ENCODE peak calls at places on chromosomes 4 and X, in ten cellular contexts. One of them, this sample, is unnamed.

GRCh38 chr4:89110541-89110985 is 770 bp upstream of the TIGD2 start:
- DNase-seq in D341Med: no peak
- DNase-seq in CD8-positive, alpha-beta T cell: no peak
- DNase-seq in K562: peak
- DNase-seq in neural crest cell: no peak
- DNase-seq in HTR-8/SVneo: no peak
- DNase-seq in lower lobe of right lung: no peak
- DNase-seq in pancreas: peak
- DNase-seq in activated CD8-positive, alpha-beta memory T cell treated with anti-CD3 and anti-CD28 coated beads for 1 hour: no peak
- DNase-seq in smooth muscle cell of the brain vasculature: no peak
- DNase-seq in this sample: no peak

GRCh38 chr4:40934671-40935070 is 184.9 kb downstream of the NSUN7 start:
- DNase-seq in smooth muscle cell of the brain vasculature: no peak
- DNase-seq in activated CD8-positive, alpha-beta memory T cell treated with anti-CD3 and anti-CD28 coated beads for 1 hour: no peak
- DNase-seq in neural crest cell: no peak
- DNase-seq in pancreas: no peak
- DNase-seq in HTR-8/SVneo: no peak
- DNase-seq in lower lobe of right lung: no peak
- DNase-seq in K562: no peak
- DNase-seq in D341Med: no peak
- DNase-seq in CD8-positive, alpha-beta T cell: no peak
- DNase-seq in this sample: no peak

GRCh38 chr4:118398226-118399090 is 45.7 kb upstream of the PRSS12 start:
- DNase-seq in K562: no peak
- DNase-seq in smooth muscle cell of the brain vasculature: no peak
- DNase-seq in HTR-8/SVneo: no peak
- DNase-seq in activated CD8-positive, alpha-beta memory T cell treated with anti-CD3 and anti-CD28 coated beads for 1 hour: no peak
- DNase-seq in CD8-positive, alpha-beta T cell: no peak
- DNase-seq in lower lobe of right lung: no peak
- DNase-seq in pancreas: no peak
- DNase-seq in D341Med: no peak
- DNase-seq in neural crest cell: no peak
- DNase-seq in this sample: no peak

GRCh38 chrX:150446995-150447394 is 83.9 kb downstream of the MAMLD1 start:
- DNase-seq in neural crest cell: no peak
- DNase-seq in HTR-8/SVneo: no peak
- DNase-seq in CD8-positive, alpha-beta T cell: no peak
- DNase-seq in pancreas: no peak
- DNase-seq in lower lobe of right lung: no peak
- DNase-seq in K562: no peak
- DNase-seq in D341Med: no peak
- DNase-seq in smooth muscle cell of the brain vasculature: no peak
- DNase-seq in activated CD8-positive, alpha-beta memory T cell treated with anti-CD3 and anti-CD28 coated beads for 1 hour: no peak
- DNase-seq in this sample: no peak

GRCh38 chr4:76654796-76655195 is 219.8 kb downstream of the SHROOM3 start:
- DNase-seq in neural crest cell: no peak
- DNase-seq in pancreas: no peak
- DNase-seq in K562: no peak
- DNase-seq in activated CD8-positive, alpha-beta memory T cell treated with anti-CD3 and anti-CD28 coated beads for 1 hour: no peak
- DNase-seq in D341Med: no peak
- DNase-seq in CD8-positive, alpha-beta T cell: no peak
- DNase-seq in lower lobe of right lung: no peak
- DNase-seq in HTR-8/SVneo: no peak
- DNase-seq in smooth muscle cell of the brain vasculature: no peak
- DNase-seq in this sample: no peak

GRCh38 chr4:142016031-142016430 is 379.6 kb downstream of the IL15 start:
- DNase-seq in CD8-positive, alpha-beta T cell: no peak
- DNase-seq in pancreas: no peak
- DNase-seq in lower lobe of right lung: no peak
- DNase-seq in activated CD8-positive, alpha-beta memory T cell treated with anti-CD3 and anti-CD28 coated beads for 1 hour: no peak
- DNase-seq in smooth muscle cell of the brain vasculature: no peak
- DNase-seq in neural crest cell: no peak
- DNase-seq in HTR-8/SVneo: no peak
- DNase-seq in D341Med: no peak
- DNase-seq in K562: no peak
- DNase-seq in this sample: no peak

GRCh38 chr4:56184214-56184613 is 203.1 kb downstream of the AASDH start:
- DNase-seq in neural crest cell: no peak
- DNase-seq in lower lobe of right lung: no peak
- DNase-seq in K562: no peak
- DNase-seq in HTR-8/SVneo: no peak
- DNase-seq in CD8-positive, alpha-beta T cell: no peak
- DNase-seq in smooth muscle cell of the brain vasculature: no peak
- DNase-seq in pancreas: no peak
- DNase-seq in D341Med: no peak
- DNase-seq in activated CD8-positive, alpha-beta memory T cell treated with anti-CD3 and anti-CD28 coated beads for 1 hour: no peak
- DNase-seq in this sample: no peak

GRCh38 chr4:40121515-40121914 is 64.9 kb downstream of the N4BP2 start:
- DNase-seq in smooth muscle cell of the brain vasculature: peak
- DNase-seq in activated CD8-positive, alpha-beta memory T cell treated with anti-CD3 and anti-CD28 coated beads for 1 hour: no peak
- DNase-seq in lower lobe of right lung: no peak
- DNase-seq in D341Med: no peak
- DNase-seq in K562: no peak
- DNase-seq in CD8-positive, alpha-beta T cell: no peak
- DNase-seq in HTR-8/SVneo: peak
- DNase-seq in neural crest cell: no peak
- DNase-seq in pancreas: no peak
- DNase-seq in this sample: no peak

GRCh38 chrX:84956304-84956703 is 47.4 kb upstream of the APOOL start:
- DNase-seq in CD8-positive, alpha-beta T cell: no peak
- DNase-seq in HTR-8/SVneo: no peak
- DNase-seq in K562: no peak
- DNase-seq in D341Med: no peak
- DNase-seq in smooth muscle cell of the brain vasculature: no peak
- DNase-seq in pancreas: no peak
- DNase-seq in lower lobe of right lung: no peak
- DNase-seq in neural crest cell: no peak
- DNase-seq in activated CD8-positive, alpha-beta memory T cell treated with anti-CD3 and anti-CD28 coated beads for 1 hour: no peak
- DNase-seq in this sample: no peak

This sample was measured in anterior cingulate cortex.